ENCODE peak calls at places on chromosomes 7 and 10, in eight cellular contexts. U is stimulated activated CD8-positive, alpha-beta memory T cell treated with anti-CD3 and anti-CD28 coated beads, Interleukin-12 subunit alpha, Interleukin-12 subunit beta, amount 100 ng/mL, for 1 hour; S is NCI-H187; B is posterior vena cava; Q is nucleus accumbens; P is WERI-Rb-1; E is GM12865; I is HL-60. H is an unnamed sample.

GRCh38 chr10:43075612-43076003 is 1.3 kb upstream of the RET start:
- DNase-seq in I (peak; percentile 19), P (peak; percentile 20), U (no peak), Q (no peak), B (no peak), S (no peak), E (no peak), H (no peak)

GRCh38 chr10:51297438-51297837 is 223.2 kb downstream of the PRKG1 start:
- DNase-seq in P (no peak), U (no peak), S (no peak), E (no peak), Q (no peak), I (no peak), B (no peak), H (no peak)

GRCh38 chr7:136741941-136742340 is 126.5 kb upstream of the CHRM2 start:
- DNase-seq in U (no peak), I (no peak), B (no peak), S (no peak), Q (no peak), E (no peak), P (no peak), H (no peak)

GRCh38 chr10:25104441-25104840 is 70.4 kb upstream of the GPR158 start:
- DNase-seq in U (no peak), Q (no peak), E (no peak), I (no peak), B (no peak), S (no peak), P (no peak), H (no peak)

GRCh38 chr10:110613996-110614495 is 30.1 kb upstream of the RBM20 start:
- DNase-seq in B (no peak), E (peak; percentile 70), P (no peak), Q (no peak), S (no peak), U (no peak), I (no peak), H (no peak)

GRCh38 chr7:104848386-104848990 is 165.5 kb upstream of the KMT2E start:
- DNase-seq in E (peak; percentile 54), S (peak; percentile 34), Q (peak; percentile 71), P (peak; percentile 71), I (peak; percentile 48), B (no peak), U (peak; percentile 4), H (no peak)

GRCh38 chr7:117153016-117153415 is 169.8 kb downstream of the WNT2 start:
- DNase-seq in E (no peak), S (no peak), I (no peak), P (no peak), U (no peak), Q (no peak), B (no peak), H (no peak)

GRCh38 chr10:132919374-132920100 is 22.8 kb downstream of the CFAP46 start:
- DNase-seq in I (no peak), B (peak; percentile 72), P (no peak), E (no peak), Q (no peak), S (no peak), U (no peak), H (no peak)

GRCh38 chr7:80552304-80552703 is 40.4 kb upstream of the GNAT3 start:
- DNase-seq in E (no peak), S (no peak), Q (no peak), I (no peak), B (no peak), P (no peak), U (no peak), H (no peak)

GRCh38 chr10:11746883-11747539 is 4.8 kb downstream of the ECHDC3 start:
- DNase-seq in P (no peak), E (no peak), B (no peak), Q (no peak), S (no peak), I (peak; percentile 36), U (no peak), H (no peak)

GRCh38 chr7:13687500-13687899 is 302.0 kb downstream of the ETV1 start:
- DNase-seq in B (no peak), P (no peak), S (peak; percentile 39), U (no peak), E (no peak), Q (no peak), I (no peak), H (no peak)

GRCh38 chr7:73622909-73623797 is 1.2 kb downstream of the MLXIPL start:
- DNase-seq in Q (no peak), S (no peak), I (peak; percentile 12), P (no peak), U (no peak), E (no peak), B (peak; percentile 88), H (no peak)

GRCh38 chr10:70222340-70222794 is 10.9 kb downstream of the PPA1 start:
- DNase-seq in Q (no peak), P (no peak), I (peak; percentile 4), S (no peak), U (no peak), B (no peak), E (peak; percentile 36), H (no peak)

GRCh38 chr10:24209421-24209770 is 458 bp downstream of the KIAA1217 start:
- DNase-seq in U (no peak), S (no peak), E (peak; percentile 53), I (no peak), P (peak; percentile 13), Q (no peak), B (no peak), H (no peak)

GRCh38 chr10:109866995-109867635 is 56.2 kb downstream of the XPNPEP1 start:
- DNase-seq in U (no peak), P (no peak), I (no peak), E (no peak), S (no peak), B (no peak), Q (no peak), H (no peak)

GRCh38 chr10:74640134-74640533 is 186.3 kb upstream of the KAT6B start:
- DNase-seq in U (no peak), P (no peak), B (no peak), I (no peak), S (peak; percentile 16), E (peak; percentile 63), Q (no peak), H (no peak)

GRCh38 chr10:46787321-46787615 is 124.0 kb upstream of the PTPN20 start:
- DNase-seq in E (peak; percentile 19), P (peak; percentile 26), S (no peak), U (no peak), Q (peak; percentile 43), I (peak; percentile 66), B (no peak), H (no peak)

GRCh38 chr10:88999629-89000028 is 9.0 kb downstream of the FAS start:
- DNase-seq in E (no peak), U (no peak), B (no peak), I (no peak), S (no peak), P (no peak), Q (no peak), H (no peak)

GRCh38 chr7:47428052-47428779 is 153.7 kb downstream of the TNS3 start:
- DNase-seq in U (no peak), I (no peak), Q (no peak), B (no peak), S (no peak), E (no peak), P (no peak), H (peak; percentile 58)

GRCh38 chr10:127314797-127315196 is 118.4 kb upstream of the INSYN2A start:
- DNase-seq in I (no peak), P (no peak), B (no peak), E (no peak), S (no peak), Q (no peak), U (no peak), H (no peak)

GRCh38 chr10:1150638-1150955 is 94.4 kb downstream of the WDR37 start:
- DNase-seq in B (no peak), U (no peak), P (no peak), E (no peak), S (no peak), I (no peak), Q (no peak), H (no peak)

GRCh38 chr10:6416892-6417512 is 163.1 kb downstream of the PRKCQ start:
- DNase-seq in U (no peak), P (no peak), B (no peak), S (no peak), I (no peak), E (peak; percentile 47), Q (no peak), H (no peak)

GRCh38 chr10:71230656-71231025 is 18.3 kb downstream of the UNC5B start:
- DNase-seq in Q (no peak), B (peak; percentile 10), P (no peak), E (no peak), U (no peak), S (no peak), I (no peak), H (no peak)

GRCh38 chr7:67470256-67470751 is 473.7 kb downstream of the TYW1 start:
- DNase-seq in U (no peak), E (no peak), Q (peak; percentile 35), S (no peak), P (no peak), I (no peak), B (no peak), H (no peak)

GRCh38 chr10:131242007-131242406 is 69.5 kb downstream of the TCERG1L start:
- DNase-seq in P (no peak), Q (no peak), B (peak; percentile 66), U (no peak), E (no peak), I (no peak), S (no peak), H (no peak)

GRCh38 chr10:62335326-62335725 is 38.8 kb upstream of the ZNF365 start:
- DNase-seq in Q (no peak), S (no peak), E (no peak), U (no peak), B (no peak), I (no peak), P (no peak), H (no peak)

GRCh38 chr7:74569501-74570075 is 87.9 kb upstream of the GTF2I start:
- DNase-seq in Q (peak; percentile 35), U (no peak), E (no peak), S (no peak), P (no peak), I (no peak), B (no peak), H (no peak)

H was measured in cardiac septum.